ENCODE peak calls at places on chromosomes 13 and 19, in eight cellular contexts. Q is effector memory CD4-positive, alpha-beta T cell; I is NCI-H1417 treated with DMSO at 0.1 percent for 48 hours; W is NCI-H2029; Y is T-cell; H is epithelial cell of esophagus; G is smooth muscle cell of the brain vasculature; B is brain microvascular endothelial cell. R is an unnamed sample.

GRCh38 chr19:46574533-46574932 is 26.6 kb upstream of the CALM3 start:
- DNase-seq in Q (peak), I (no peak), W (no peak), Y (peak), H (no peak), G (no peak), B (no peak), R (no peak)

GRCh38 chr19:48413879-48414623 is 20.6 kb downstream of the GRIN2D start:
- DNase-seq in Q (no peak), I (no peak), W (peak), Y (no peak), H (no peak), G (no peak), B (no peak), R (no peak)

GRCh38 chr13:44930907-44931676 is 58.2 kb downstream of the NUFIP1 start:
- DNase-seq in Q (no peak), I (no peak), W (peak), Y (no peak), H (peak), G (no peak), B (peak), R (peak)

GRCh38 chr13:99796175-99796819 is 175.3 kb downstream of the ZIC5 start:
- DNase-seq in Q (no peak), I (no peak), W (no peak), Y (no peak), H (peak), G (peak), B (peak), R (peak)

GRCh38 chr13:89816404-89816803 is 1531.1 kb upstream of the MIR17HG start:
- DNase-seq in Q (no peak), I (no peak), W (no peak), Y (no peak), H (no peak), G (no peak), B (no peak), R (no peak)

GRCh38 chr19:13718733-13719132 is 45.6 kb upstream of the MRI1 start:
- DNase-seq in Q (no peak), I (peak), W (peak), Y (no peak), H (peak), G (peak), B (peak), R (no peak)

GRCh38 chr13:39531646-39532045 is 71.3 kb downstream of the LHFPL6 start:
- DNase-seq in Q (no peak), I (no peak), W (no peak), Y (no peak), H (peak), G (no peak), B (no peak), R (no peak)

GRCh38 chr13:111210488-111210887 is 95.4 kb downstream of the ARHGEF7 start:
- DNase-seq in Q (no peak), I (no peak), W (no peak), Y (no peak), H (peak), G (peak), B (peak), R (no peak)

GRCh38 chr13:101695870-101696516 is 243.5 kb downstream of the ITGBL1 start:
- DNase-seq in Q (no peak), I (no peak), W (no peak), Y (no peak), H (no peak), G (no peak), B (no peak), R (no peak)

GRCh38 chr13:71015021-71015420 is 852.0 kb downstream of the DACH1 start:
- DNase-seq in Q (no peak), I (no peak), W (no peak), Y (no peak), H (no peak), G (no peak), B (no peak), R (no peak)

GRCh38 chr19:55643733-55644116 is 276 bp downstream of the ZNF581 start:
- DNase-seq in Q (no peak), I (no peak), W (no peak), Y (no peak), H (no peak), G (no peak), B (no peak), R (no peak)

GRCh38 chr19:48466571-48467325 is 2.4 kb upstream of the CYTH2 start:
- DNase-seq in Q (no peak), I (no peak), W (no peak), Y (no peak), H (peak), G (no peak), B (peak), R (no peak)

GRCh38 chr13:56700324-56700723 is 440.4 kb upstream of the PRR20A start:
- DNase-seq in Q (no peak), I (no peak), W (no peak), Y (no peak), H (no peak), G (no peak), B (no peak), R (no peak)

GRCh38 chr13:38636756-38637155 is 50.1 kb upstream of the FREM2 start:
- DNase-seq in Q (no peak), I (peak), W (no peak), Y (no peak), H (peak), G (no peak), B (no peak), R (no peak)

GRCh38 chr13:101875717-101876393 is 423.4 kb downstream of the ITGBL1 start:
- DNase-seq in Q (no peak), I (peak), W (peak), Y (no peak), H (peak), G (peak), B (peak), R (no peak)

GRCh38 chr19:17754634-17755532 is 3.6 kb downstream of the FCHO1 start:
- DNase-seq in Q (no peak), I (no peak), W (no peak), Y (no peak), H (peak), G (no peak), B (no peak), R (no peak)

GRCh38 chr19:41325947-41326706 is 16.2 kb downstream of the CCDC97 start:
- DNase-seq in Q (no peak), I (no peak), W (no peak), Y (no peak), H (peak), G (no peak), B (peak), R (no peak)

GRCh38 chr13:80442613-80443012 is 101.7 kb upstream of the SPRY2 start:
- DNase-seq in Q (no peak), I (no peak), W (no peak), Y (no peak), H (no peak), G (no peak), B (no peak), R (no peak)

GRCh38 chr19:28871099-28871725 is 341.7 kb downstream of the UQCRFS1 start:
- DNase-seq in Q (no peak), I (no peak), W (no peak), Y (no peak), H (no peak), G (no peak), B (no peak), R (no peak)

GRCh38 chr13:74052402-74052928 is 81.7 kb downstream of the KLF12 start:
- DNase-seq in Q (no peak), I (no peak), W (no peak), Y (no peak), H (peak), G (no peak), B (no peak), R (no peak)

GRCh38 chr13:79407349-79407979 is 1.4 kb upstream of the RBM26 start:
- DNase-seq in Q (no peak), I (no peak), W (peak), Y (no peak), H (no peak), G (no peak), B (no peak), R (peak)